ENCODE peak calls at places on chromosomes 7 and 10, in five cellular contexts. T is HepG2, D is HCT116, Z is GM12878, W is K562. Q is an unnamed sample.
A peak's percentile ranks its signal among the peaks of the same experiment; 100 is the strongest.

GRCh38 chr7:29622335-29623265 is 59.0 kb downstream of the PRR15 start:
- DNase-seq in T (no peak), Z (no peak), D (peak; percentile 83), W (peak; percentile 31), Q (no peak)

GRCh38 chr7:114085592-114086490 is 167.0 kb upstream of the PPP1R3A start:
- DNase-seq in W (no peak), T (no peak), Z (no peak), D (peak; percentile 64), Q (peak; percentile 87)

GRCh38 chr7:4613855-4614548 is 68.1 kb upstream of the FOXK1 start:
- DNase-seq in W (no peak), T (no peak), D (no peak), Z (no peak), Q (no peak)

GRCh38 chr10:60396766-60397165 is 7.1 kb upstream of the ANK3 start:
- DNase-seq in T (no peak), Z (no peak), D (no peak), W (no peak), Q (no peak)

GRCh38 chr10:77602231-77602912 is 35.2 kb downstream of the KCNMA1 start:
- DNase-seq in D (no peak), Z (no peak), T (no peak), W (peak; percentile 16), Q (no peak)

GRCh38 chr10:24483701-24484100 is 240.0 kb downstream of the ARHGAP21 start:
- DNase-seq in T (no peak), Z (no peak), D (peak; percentile 74), W (no peak), Q (peak; percentile 46)

GRCh38 chr7:138981332-138982203 is at the start of gene KIAA1549:
- DNase-seq in Z (no peak), W (peak; percentile 80), D (peak; percentile 12), T (peak; percentile 33), Q (peak; percentile 85)

GRCh38 chr7:46945328-46945727 is 636.6 kb downstream of the TNS3 start:
- DNase-seq in Z (no peak), W (no peak), T (no peak), D (no peak), Q (no peak)

GRCh38 chr10:71389768-71390434 is 6.8 kb upstream of the CDH23 start:
- DNase-seq in D (no peak), Z (no peak), W (no peak), T (no peak), Q (no peak)

GRCh38 chr7:22248111-22248809 is 108.7 kb downstream of the RAPGEF5 start:
- DNase-seq in W (no peak), Z (no peak), D (no peak), T (no peak), Q (no peak)

GRCh38 chr7:91789558-91789957 is 90.9 kb downstream of the MTERF1 start:
- DNase-seq in T (no peak), D (no peak), Z (no peak), W (no peak), Q (no peak)

GRCh38 chr7:93055543-93056107 is 62.2 kb downstream of the SAMD9 start:
- DNase-seq in D (no peak), T (peak; percentile 34), Z (no peak), W (peak; percentile 58), Q (peak; percentile 66)

GRCh38 chr10:102815790-102816549 is 21.2 kb downstream of the CYP17A1 start:
- DNase-seq in W (no peak), T (no peak), Z (no peak), D (no peak), Q (peak; percentile 48)

GRCh38 chr7:16528520-16528919 is 1.9 kb downstream of the LRRC72 start:
- DNase-seq in W (peak; percentile 12), D (no peak), T (no peak), Z (no peak), Q (no peak)

GRCh38 chr10:113475381-113475807 is 77.5 kb upstream of the HABP2 start:
- DNase-seq in Z (no peak), T (no peak), D (no peak), W (no peak), Q (no peak)

GRCh38 chr10:77873558-77874380 is 52.8 kb downstream of the DLG5 start:
- DNase-seq in D (peak; percentile 73), W (peak; percentile 44), Z (peak; percentile 64), T (peak; percentile 70), Q (no peak)

GRCh38 chr10:124074471-124075109 is 18.8 kb downstream of the CHST15 start:
- DNase-seq in T (no peak), Z (no peak), D (no peak), W (no peak), Q (no peak)

GRCh38 chr10:74936577-74937445 is 110.4 kb downstream of the KAT6B start:
- DNase-seq in Z (no peak), W (no peak), T (no peak), D (no peak), Q (no peak)

GRCh38 chr10:67075381-67076001 is 149.7 kb downstream of the LRRTM3 start:
- DNase-seq in T (no peak), D (no peak), Z (no peak), W (no peak), Q (no peak)

GRCh38 chr10:118101501-118101900 is 54.8 kb upstream of the RAB11FIP2 start:
- DNase-seq in Z (no peak), T (no peak), W (no peak), D (no peak), Q (no peak)

GRCh38 chr7:26815452-26815851 is 48.9 kb downstream of the SKAP2 start:
- DNase-seq in Z (no peak), T (no peak), D (no peak), W (no peak), Q (no peak)

GRCh38 chr10:33706746-33707145 is 372.3 kb upstream of the NRP1 start:
- DNase-seq in W (no peak), Z (no peak), T (no peak), D (no peak), Q (no peak)

GRCh38 chr7:20241491-20242261 is 24.5 kb upstream of the MACC1 start:
- DNase-seq in T (peak; percentile 20), W (no peak), D (no peak), Z (peak; percentile 68), Q (no peak)

GRCh38 chr10:56370217-56371113 is 9.4 kb upstream of the ZWINT start:
- DNase-seq in T (no peak), W (peak; percentile 71), D (peak; percentile 21), Z (no peak), Q (peak; percentile 44)

GRCh38 chr10:125014984-125015944 is 73.3 kb downstream of the ZRANB1 start:
- DNase-seq in Z (no peak), T (no peak), D (no peak), W (no peak), Q (no peak)

GRCh38 chr7:123319911-123320310 is 120.1 kb upstream of the SLC13A1 start:
- DNase-seq in Z (no peak), D (no peak), T (no peak), W (no peak), Q (no peak)

GRCh38 chr10:72107325-72108003 is 19.1 kb upstream of the SPOCK2 start:
- DNase-seq in T (no peak), D (no peak), Z (no peak), W (no peak), Q (no peak)

GRCh38 chr10:99659868-99660366 is 608 bp downstream of the ENTPD7 start:
- DNase-seq in D (no peak), W (no peak), Z (no peak), T (no peak), Q (peak; percentile 30)

GRCh38 chr7:3455826-3456444 is 154.9 kb downstream of the SDK1 start:
- DNase-seq in D (no peak), W (no peak), Z (no peak), T (no peak), Q (peak; percentile 30)

GRCh38 chr7:68485253-68485914 is 1112.9 kb upstream of the AUTS2 start:
- DNase-seq in W (no peak), Z (no peak), D (no peak), T (no peak), Q (no peak)

DNA sequence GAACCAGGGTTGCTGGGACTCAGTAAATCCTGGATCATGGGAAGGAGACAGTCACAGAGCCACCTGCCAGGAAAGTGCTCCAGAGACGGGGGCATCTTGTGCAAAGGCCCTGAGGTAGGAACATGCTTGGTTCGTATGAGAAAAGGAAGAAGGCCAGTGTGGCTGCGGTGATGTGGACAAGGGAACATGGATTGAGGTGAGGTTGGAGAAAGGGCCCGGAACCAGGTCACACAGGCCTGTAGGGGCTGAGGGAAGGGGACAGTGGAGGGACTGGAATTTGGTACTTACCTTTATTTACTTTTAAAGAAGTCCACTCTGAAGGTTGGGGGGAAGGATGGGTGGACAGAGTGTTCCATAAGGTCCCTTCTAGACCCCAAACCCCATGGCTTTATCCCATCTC is 32.9 kb upstream of the CXCL12 start:
- DNase-seq in Z (no peak), W (no peak), D (no peak), T (no peak), Q (no peak)
- TF ChIP-seq REST in Z (no peak), W (no peak), D (no peak), T (no peak), Q (no peak)

GRCh38 chr10:130335336-130335735 is 199.1 kb downstream of the GLRX3 start:
- DNase-seq in W (no peak), Z (no peak), T (no peak), D (no peak), Q (no peak)
- TF ChIP-seq EZH2 in W (no peak), Z (no peak), T (no peak), D (no peak), Q (no peak)

GRCh38 chr10:122665946-122666345 is 33.7 kb downstream of the C10orf120 start:
- DNase-seq in W (no peak), D (no peak), T (no peak), Z (no peak), Q (no peak)

GRCh38 chr10:122671355-122671754 is 28.3 kb downstream of the C10orf120 start:
- DNase-seq in Z (no peak), D (no peak), T (no peak), W (no peak), Q (no peak)

GRCh38 chr10:122669842-122670241 is 29.8 kb downstream of the C10orf120 start:
- DNase-seq in T (no peak), W (no peak), D (peak; percentile 13), Z (no peak), Q (peak; percentile 52)

GRCh38 chr10:122664501-122664900 is 35.1 kb downstream of the C10orf120 start:
- DNase-seq in Z (no peak), T (no peak), W (no peak), D (no peak), Q (no peak)

DNA sequence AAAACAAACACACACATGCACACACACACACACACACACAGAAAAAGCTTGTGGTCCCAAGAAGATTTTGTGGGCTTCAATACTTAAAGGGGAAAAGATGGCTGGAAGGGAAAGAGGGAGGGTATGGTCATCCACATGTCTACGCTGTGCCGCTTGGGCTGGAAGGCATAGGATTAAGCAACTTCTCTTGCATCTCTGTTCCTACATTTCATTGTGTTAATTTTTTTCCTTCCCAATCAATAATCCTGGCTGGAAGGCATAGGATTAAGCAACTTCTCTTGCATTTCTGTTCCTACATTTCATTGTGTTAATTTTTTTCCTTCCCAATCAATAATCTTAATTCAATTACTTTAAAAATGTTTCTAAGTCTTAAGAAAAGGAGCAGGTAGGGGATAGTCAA is 30.6 kb downstream of the C10orf120 start:
- DNase-seq in T (no peak), D (no peak), W (no peak), Z (no peak), Q (no peak)
- H3K27me3 ChIP-seq in T (peaks cover 33% of the 10 kb centered on the region), D (peaks cover 91% of the 10 kb centered on the region), W (peaks cover 9% of the 10 kb centered on the region), Z (peaks cover 3% of the 10 kb centered on the region), Q (no peaks in the 10 kb centered on the region)

GRCh38 chr7:85887133-85887532 is 700.3 kb upstream of the SEMA3D start:
- DNase-seq in Z (no peak), T (no peak), D (no peak), W (no peak), Q (peak; percentile 25)
- TF ChIP-seq REST in Z (no peak), T (no peak), D (no peak), W (no peak), Q (no peak)

Q was measured in GM23338.